ENCODE peak calls at places on chromosomes 1 and 21, in nine cellular contexts. V is KBM-7; E is heart left ventricle; P is GOT3; C is adrenal gland; R is stimulated activated CD8-positive, alpha-beta memory T cell treated with anti-CD3 and anti-CD28 coated beads, Interleukin-7, amount 100 ng/mL, for 1 hour; H is posterior vena cava; K is fibroblast of pulmonary artery; O is neural crest cell. N is an unnamed sample.

GRCh38 chr1:41519667-41520066 is 35.2 kb upstream of the EDN2 start:
- DNase-seq in P (no peak), H (no peak), E (no peak), O (no peak), V (no peak), C (no peak), R (no peak), K (no peak), N (no peak)

GRCh38 chr1:151134396-151134795 is 12.0 kb downstream of the SEMA6C start:
- DNase-seq in R (no peak), V (no peak), H (no peak), C (no peak), P (no peak), K (no peak), E (no peak), O (no peak), N (no peak)

GRCh38 chr1:199725002-199725401 is 302.5 kb upstream of the NR5A2 start:
- DNase-seq in H (no peak), P (no peak), C (no peak), K (no peak), E (no peak), V (no peak), O (no peak), R (no peak), N (no peak)

GRCh38 chr21:37300114-37300746 is 33.1 kb upstream of the VPS26C start:
- DNase-seq in K (no peak), O (no peak), C (no peak), H (no peak), V (no peak), R (no peak), E (no peak), P (no peak), N (no peak)

GRCh38 chr1:183837062-183837461 is 32.1 kb downstream of the RGL1 start:
- DNase-seq in H (no peak), R (no peak), P (no peak), O (no peak), E (no peak), C (peak), V (no peak), K (no peak), N (no peak)

GRCh38 chr21:39630827-39631226 is 18.1 kb downstream of the B3GALT5 start:
- DNase-seq in E (no peak), K (no peak), V (no peak), P (no peak), R (no peak), C (no peak), H (no peak), O (no peak), N (peak)

GRCh38 chr1:116737020-116737854 is 17.0 kb upstream of the CD2 start:
- DNase-seq in C (peak), P (no peak), H (no peak), K (peak), V (peak), O (peak), E (peak), R (peak), N (peak)

GRCh38 chr1:26771285-26771642 is 16.5 kb upstream of the PIGV start:
- DNase-seq in C (no peak), K (no peak), P (no peak), V (no peak), O (no peak), R (no peak), E (no peak), H (no peak), N (no peak)

GRCh38 chr1:36650200-36651065 is 167.7 kb upstream of the CSF3R start:
- DNase-seq in O (peak), C (peak), R (peak), H (peak), E (peak), K (peak), P (peak), V (peak), N (peak)

GRCh38 chr1:208242829-208243521 is 1.2 kb downstream of the PLXNA2 start:
- DNase-seq in P (no peak), R (no peak), H (no peak), V (peak), O (no peak), C (peak), K (no peak), E (peak), N (peak)

GRCh38 chr1:227210604-227211003 is 107.7 kb downstream of the CDC42BPA start:
- DNase-seq in V (no peak), O (no peak), C (no peak), R (no peak), H (no peak), K (no peak), E (no peak), P (no peak), N (no peak)

GRCh38 chr1:30372792-30373433 is 350.5 kb downstream of the MATN1 start:
- DNase-seq in P (no peak), R (no peak), V (peak), E (no peak), O (no peak), C (no peak), K (no peak), H (no peak), N (no peak)

GRCh38 chr1:25661043-25661807 is 44.6 kb downstream of the MAN1C1 start:
- DNase-seq in O (no peak), V (no peak), R (no peak), K (peak), E (no peak), P (no peak), C (no peak), H (no peak), N (no peak)

GRCh38 chr1:210117198-210117597 is 115.4 kb upstream of the SERTAD4 start:
- DNase-seq in O (no peak), C (no peak), K (no peak), P (no peak), E (no peak), R (no peak), H (no peak), V (no peak), N (no peak)

GRCh38 chr1:200877839-200878551 is 5.2 kb downstream of the GPR25 start:
- DNase-seq in V (no peak), K (no peak), R (no peak), P (no peak), E (no peak), C (no peak), H (no peak), O (no peak), N (no peak)

GRCh38 chr1:66288048-66288447 is 245.9 kb upstream of the SGIP1 start:
- DNase-seq in H (no peak), C (no peak), K (no peak), E (no peak), R (no peak), O (no peak), V (no peak), P (no peak), N (no peak)

GRCh38 chr1:166925791-166926483 is 49.4 kb downstream of the ILDR2 start:
- DNase-seq in R (no peak), C (no peak), E (no peak), K (peak), O (no peak), P (no peak), H (no peak), V (no peak), N (peak)

N was measured in astrocyte of the hippocampus.